ENCODE peak calls at places on chromosomes 1 and 21, in six cellular contexts. Q, T, N, H, R and W are unnamed samples.

GRCh38 chr21:33071878-33072306 is 2.0 kb downstream of the OLIG1 start:
- DNase-seq in Q (no peak), T (no peak), N (peak), H (peak), R (no peak), W (peak)

GRCh38 chr1:156383023-156383422 is 14.0 kb downstream of the RHBG start:
- DNase-seq in Q (peak), T (peak), N (peak), H (peak), R (peak), W (peak)

GRCh38 chr1:158043232-158043631 is 49.8 kb downstream of the KIRREL1 start:
- DNase-seq in Q (no peak), T (no peak), N (no peak), H (no peak), R (no peak), W (no peak)

GRCh38 chr1:26739251-26739914 is 43.6 kb downstream of the ARID1A start:
- DNase-seq in Q (no peak), T (no peak), N (no peak), H (no peak), R (no peak), W (no peak)

GRCh38 chr1:208166340-208167138 is 77.6 kb downstream of the PLXNA2 start:
- DNase-seq in Q (no peak), T (no peak), N (no peak), H (no peak), R (no peak), W (no peak)

GRCh38 chr1:17118268-17118667 is 983 bp downstream of the PADI2 start:
- DNase-seq in Q (no peak), T (no peak), N (no peak), H (no peak), R (no peak), W (no peak)

GRCh38 chr21:46116189-46116845 is 18.4 kb downstream of the COL6A2 start:
- DNase-seq in Q (no peak), T (no peak), N (no peak), H (no peak), R (no peak), W (peak)

GRCh38 chr1:98197356-98197755 is 276.5 kb upstream of the DPYD start:
- DNase-seq in Q (no peak), T (no peak), N (no peak), H (no peak), R (no peak), W (no peak)

GRCh38 chr21:29149771-29150425 is 19.5 kb downstream of the MAP3K7CL start:
- DNase-seq in Q (no peak), T (no peak), N (no peak), H (no peak), R (no peak), W (no peak)

GRCh38 chr1:185679220-185679619 is 55.0 kb upstream of the HMCN1 start:
- DNase-seq in Q (no peak), T (no peak), N (no peak), H (no peak), R (no peak), W (no peak)

GRCh38 chr21:21851657-21852056 is 853.4 kb downstream of the NCAM2 start:
- DNase-seq in Q (no peak), T (no peak), N (no peak), H (no peak), R (no peak), W (no peak)

GRCh38 chr21:32538147-32538792 is 47.1 kb downstream of the TCP10L start:
- DNase-seq in Q (no peak), T (peak), N (no peak), H (no peak), R (no peak), W (no peak)

GRCh38 chr1:209567788-209568187 is 15.7 kb upstream of the CAMK1G start:
- DNase-seq in Q (no peak), T (no peak), N (no peak), H (peak), R (no peak), W (no peak)

GRCh38 chr21:36320421-36321324 is 676 bp downstream of the MORC3 start:
- DNase-seq in Q (peak), T (no peak), N (no peak), H (peak), R (no peak), W (peak)

GRCh38 chr1:20883766-20884165 is 96.7 kb upstream of the HP1BP3 start:
- DNase-seq in Q (no peak), T (no peak), N (no peak), H (peak), R (no peak), W (no peak)

GRCh38 chr21:42120056-42120903 is 49.2 kb downstream of the UMODL1 start:
- DNase-seq in Q (peak), T (no peak), N (no peak), H (peak), R (no peak), W (no peak)